ENCODE peak calls at places on chromosome X, in seven cellular contexts. C is progenitor cell of endocrine pancreas; B is suprapubic skin; S is osteocyte; A is IMR-90; U is CD4-positive, alpha-beta T cell; J is endothelial cell of umbilical vein. M is an unnamed sample.

GRCh38 chrX:9847071-9847470 is 60.8 kb downstream of the SHROOM2 start:
- DNase-seq in C (no peak), B (no peak), S (no peak), A (peak; percentile 72), U (no peak), J (peak; percentile 60), M (peak; percentile 25)

GRCh38 chrX:152958524-152959465 is 35.1 kb downstream of the PNMA5 start:
- DNase-seq in C (peak; percentile 80), B (peak; percentile 93), S (peak; percentile 95), A (peak; percentile 85), U (peak; percentile 92), J (peak; percentile 89), M (peak; percentile 87)

GRCh38 chrX:150643271-150643670 is 49.9 kb upstream of the MTMR1 start:
- DNase-seq in C (no peak), B (no peak), S (no peak), A (peak; percentile 33), U (no peak), J (peak; percentile 5), M (peak; percentile 6)

GRCh38 chrX:72046447-72046846 is 85.3 kb downstream of the RTL5 start:
- DNase-seq in C (no peak), B (no peak), S (no peak), A (no peak), U (no peak), J (peak; percentile 71), M (no peak)

GRCh38 chrX:27336466-27337091 is 126.6 kb downstream of the PPP4R3C start:
- DNase-seq in C (no peak), B (no peak), S (no peak), A (peak; percentile 2), U (no peak), J (peak; percentile 16), M (no peak)

GRCh38 chrX:53241558-53241957 is 16.6 kb upstream of the KDM5C start:
- DNase-seq in C (no peak), B (no peak), S (no peak), A (no peak), U (no peak), J (no peak), M (no peak)

GRCh38 chrX:21493226-21493850 is 119.1 kb downstream of the CNKSR2 start:
- DNase-seq in C (no peak), B (no peak), S (no peak), A (peak; percentile 47), U (no peak), J (peak; percentile 24), M (no peak)

GRCh38 chrX:68938244-68939004 is 109.6 kb downstream of the EFNB1 start:
- DNase-seq in C (peak; percentile 0), B (peak; percentile 43), S (peak; percentile 80), A (peak; percentile 47), U (no peak), J (peak; percentile 34), M (no peak)

GRCh38 chrX:131227608-131228007 is 61.5 kb downstream of the IGSF1 start:
- DNase-seq in C (no peak), B (no peak), S (no peak), A (no peak), U (no peak), J (no peak), M (no peak)

GRCh38 chrX:85326234-85327059 is 53.0 kb downstream of the POF1B start:
- DNase-seq in C (no peak), B (peak; percentile 51), S (peak; percentile 83), A (no peak), U (no peak), J (no peak), M (no peak)

GRCh38 chrX:152987801-152988200 is 6.1 kb downstream of the PNMA5 start:
- DNase-seq in C (no peak), B (no peak), S (no peak), A (no peak), U (no peak), J (no peak), M (no peak)

GRCh38 chrX:54181196-54181953 is 1.7 kb downstream of the FAM120C start:
- DNase-seq in C (no peak), B (no peak), S (no peak), A (peak; percentile 41), U (no peak), J (peak; percentile 18), M (no peak)

GRCh38 chrX:3651272-3651671 is 62.2 kb downstream of the PRKX start:
- DNase-seq in C (no peak), B (no peak), S (no peak), A (peak; percentile 49), U (no peak), J (peak; percentile 46), M (peak; percentile 21)

GRCh38 chrX:18890724-18891560 is 93.0 kb downstream of the PHKA2 start:
- DNase-seq in C (no peak), B (peak; percentile 46), S (no peak), A (no peak), U (no peak), J (no peak), M (no peak)

GRCh38 chrX:43655151-43655676 is 885 bp upstream of the MAOA start:
- DNase-seq in C (peak; percentile 10), B (peak; percentile 72), S (no peak), A (peak; percentile 3), U (peak; percentile 33), J (peak; percentile 36), M (no peak)

GRCh38 chrX:17412692-17413091 is 37.7 kb downstream of the NHS start:
- DNase-seq in C (no peak), B (no peak), S (no peak), A (peak; percentile 87), U (no peak), J (no peak), M (peak; percentile 85)

GRCh38 chrX:45851434-45851991 is 650.8 kb upstream of the DIPK2B start:
- DNase-seq in C (peak; percentile 12), B (peak; percentile 63), S (no peak), A (no peak), U (peak; percentile 53), J (peak; percentile 1), M (no peak)

GRCh38 chrX:118644378-118644777 is 83.0 kb upstream of the IL13RA1 start:
- DNase-seq in C (no peak), B (no peak), S (no peak), A (peak; percentile 68), U (no peak), J (peak; percentile 59), M (peak; percentile 45)

GRCh38 chrX:153608821-153609220 is 9.9 kb upstream of the CCNQ start:
- DNase-seq in C (no peak), B (no peak), S (no peak), A (peak; percentile 28), U (no peak), J (no peak), M (peak; percentile 2)

GRCh38 chrX:8179653-8180052 is 8.6 kb upstream of the VCX2 start:
- DNase-seq in C (no peak), B (no peak), S (no peak), A (no peak), U (no peak), J (no peak), M (no peak)

GRCh38 chrX:134846042-134846441 is 144.7 kb upstream of the SMIM10 start:
- DNase-seq in C (no peak), B (no peak), S (no peak), A (no peak), U (no peak), J (no peak), M (no peak)

GRCh38 chrX:34365482-34365881 is 233.4 kb upstream of the FAM47A start:
- DNase-seq in C (no peak), B (no peak), S (no peak), A (peak; percentile 3), U (no peak), J (peak; percentile 65), M (peak; percentile 45)
- TF ChIP-seq CTCF in C (peak; percentile 65), B (peak; percentile 5), S (peak; percentile 59), A (peak; percentile 37), U (no peak), J (peak; percentile 35), M (peak; percentile 76)

GRCh38 chrX:63761639-63762038 is 23.4 kb downstream of the ARHGEF9 start:
- DNase-seq in C (no peak), B (no peak), S (no peak), A (no peak), U (no peak), J (peak; percentile 3), M (no peak)
- TF ChIP-seq CTCF in C (peak; percentile 13), B (peak; percentile 5), S (peak; percentile 34), A (no peak), U (no peak), J (no peak), M (no peak)

GRCh38 chrX:57451426-57452020 is 140.3 kb upstream of the ZXDB start:
- DNase-seq in C (no peak), B (no peak), S (no peak), A (no peak), U (no peak), J (peak; percentile 86), M (no peak)

GRCh38 chrX:57453901-57454300 is 137.9 kb upstream of the ZXDB start:
- DNase-seq in C (no peak), B (no peak), S (no peak), A (peak; percentile 4), U (no peak), J (peak; percentile 36), M (no peak)
- TF ChIP-seq CTCF in C (no peak), B (no peak), S (no peak), A (peak; percentile 37), U (no peak), J (peak; percentile 44), M (peak; percentile 62)

GRCh38 chrX:120517936-120518335 is 42.8 kb downstream of the CUL4B start:
- DNase-seq in C (no peak), B (no peak), S (no peak), A (peak; percentile 83), U (no peak), J (peak; percentile 70), M (peak; percentile 57)

GRCh38 chrX:120522820-120523219 is 37.9 kb downstream of the CUL4B start:
- DNase-seq in C (no peak), B (no peak), S (no peak), A (no peak), U (no peak), J (no peak), M (no peak)
- TF ChIP-seq CTCF in C (no peak), B (no peak), S (no peak), A (no peak), U (no peak), J (no peak), M (no peak)

M was measured in HFFc6.